ENCODE peak calls at places on chromosomes 5 and 9, in four cellular contexts. Q is MM.1S, Y is PC-3, L is uterus. M is an unnamed sample. For H3K9me3, the result is how much of the 10 kb centered on the place peaks cover.

GRCh38 chr5:9233712-9234111 is 312.2 kb downstream of the SEMA5A start:
- DNase-seq in Q (no peak), Y (no peak), L (no peak), M (no peak)

GRCh38 chr9:120931278-120932085 is 4.9 kb upstream of the TRAF1 start:
- DNase-seq in Q (peak), Y (peak), L (no peak), M (peak)

GRCh38 chr9:93061260-93061751 is 2.8 kb downstream of the SUSD3 start:
- DNase-seq in Q (no peak), Y (peak), L (peak), M (no peak)

GRCh38 chr5:109689740-109690455 is at the start of gene MAN2A1:
- DNase-seq in Q (peak), Y (peak), L (peak), M (peak)

GRCh38 chr9:37035472-37036236 is 1.6 kb upstream of the PAX5 start:
- DNase-seq in Q (no peak), Y (no peak), L (no peak), M (no peak)

GRCh38 chr5:142171270-142171669 is 62.7 kb downstream of the NDFIP1 start:
- DNase-seq in Q (no peak), Y (no peak), L (no peak), M (no peak)

GRCh38 chr9:137150485-137151060 is 11.6 kb downstream of the GRIN1 start:
- DNase-seq in Q (peak), Y (peak), L (no peak), M (no peak)

GRCh38 chr5:41776435-41776834 is 93.8 kb downstream of the OXCT1 start:
- DNase-seq in Q (no peak), Y (no peak), L (no peak), M (no peak)

GRCh38 chr5:76926329-76927105 is 26.3 kb upstream of the CRHBP start:
- DNase-seq in Q (no peak), Y (no peak), L (no peak), M (no peak)

GRCh38 chr9:90821697-90822096 is 20.1 kb downstream of the SYK start:
- DNase-seq in Q (no peak), Y (peak), L (no peak), M (no peak)

GRCh38 chr9:90825586-90825985 is 24.0 kb downstream of the SYK start:
- DNase-seq in Q (no peak), Y (no peak), L (no peak), M (no peak)

GRCh38 chr9:90827181-90827866 is 25.7 kb downstream of the SYK start:
- DNase-seq in Q (no peak), Y (no peak), L (no peak), M (no peak)

GRCh38 chr9:90826326-90827020 is 24.9 kb downstream of the SYK start:
- DNase-seq in Q (no peak), Y (no peak), L (no peak), M (no peak)

GRCh38 chr9:90822866-90823265 is 21.2 kb downstream of the SYK start:
- DNase-seq in Q (no peak), Y (no peak), L (no peak), M (no peak)
- H3K9me3 ChIP-seq in Q (under half), Y (under half), L (under half), M (under half)

GRCh38 chr9:68974901-68975300 is 39.0 kb downstream of the PRKACG start:
- DNase-seq in Q (no peak), Y (no peak), L (no peak), M (no peak)
- H3K4me3 ChIP-seq in Q (no peak), Y (no peak), L (no peak), M (peak)

GRCh38 chr9:11142965-11143738 is 530.4 kb upstream of the PTPRD start:
- DNase-seq in Q (no peak), Y (peak), L (no peak), M (no peak)

GRCh38 chr9:11135856-11136255 is 523.1 kb upstream of the PTPRD start:
- DNase-seq in Q (no peak), Y (no peak), L (no peak), M (no peak)

GRCh38 chr9:11144750-11145149 is 531.9 kb upstream of the PTPRD start:
- DNase-seq in Q (no peak), Y (no peak), L (no peak), M (no peak)

GRCh38 chr9:11141357-11141756 is 528.6 kb upstream of the PTPRD start:
- DNase-seq in Q (no peak), Y (peak), L (no peak), M (no peak)
- H3K9me3 ChIP-seq in Q (under half), Y (under half), L (under half), M (under half)

GRCh38 chr9:135479469-135480052 is at the start of gene PPP1R26:
- DNase-seq in Q (peak), Y (peak), L (no peak), M (no peak)

GRCh38 chr9:135480942-135481315 is 1.3 kb downstream of the PPP1R26 start:
- DNase-seq in Q (peak), Y (no peak), L (no peak), M (no peak)

GRCh38 chr9:135480071-135480941 is 724 bp downstream of the PPP1R26 start:
- DNase-seq in Q (peak), Y (peak), L (no peak), M (no peak)

GRCh38 chr9:135478191-135478590 is 1.4 kb upstream of the PPP1R26 start:
- DNase-seq in Q (no peak), Y (no peak), L (no peak), M (no peak)

DNA sequence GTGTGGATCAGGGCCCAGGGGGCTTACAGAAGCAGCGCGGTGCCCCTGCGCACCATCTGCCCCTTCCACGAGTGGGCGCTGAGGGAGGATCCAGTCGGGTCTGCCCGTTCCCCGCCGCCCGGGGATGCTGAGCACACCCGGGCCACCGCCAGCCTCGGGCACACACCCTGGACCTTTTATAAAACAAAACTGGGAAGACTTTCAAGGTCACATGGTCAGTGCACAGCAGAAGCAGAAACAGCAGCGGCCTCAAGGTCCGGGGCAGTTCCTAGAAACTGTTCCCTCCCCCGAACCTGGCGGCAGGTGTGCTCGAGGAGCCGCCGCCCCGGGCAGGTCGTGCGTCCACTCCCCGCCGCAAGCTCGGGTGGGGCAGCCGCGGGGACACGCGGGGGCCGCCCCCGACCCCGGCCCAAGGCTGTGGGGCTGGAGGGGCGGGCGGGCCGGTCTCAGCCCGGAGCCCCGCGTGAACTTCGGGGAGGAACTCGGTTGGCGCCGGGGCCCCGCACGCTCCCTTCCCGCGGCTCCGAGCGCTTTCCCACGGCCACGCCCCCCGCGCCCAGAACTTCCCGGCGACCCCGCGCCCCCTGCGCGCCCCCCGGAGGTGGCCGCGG is 619 bp upstream of the PPP1R26 start:
- DNase-seq in Q (peak), Y (peak), L (peak), M (peak)
- H3K4me3 ChIP-seq in Q (peak), Y (peak), L (peak), M (peak)

DNA sequence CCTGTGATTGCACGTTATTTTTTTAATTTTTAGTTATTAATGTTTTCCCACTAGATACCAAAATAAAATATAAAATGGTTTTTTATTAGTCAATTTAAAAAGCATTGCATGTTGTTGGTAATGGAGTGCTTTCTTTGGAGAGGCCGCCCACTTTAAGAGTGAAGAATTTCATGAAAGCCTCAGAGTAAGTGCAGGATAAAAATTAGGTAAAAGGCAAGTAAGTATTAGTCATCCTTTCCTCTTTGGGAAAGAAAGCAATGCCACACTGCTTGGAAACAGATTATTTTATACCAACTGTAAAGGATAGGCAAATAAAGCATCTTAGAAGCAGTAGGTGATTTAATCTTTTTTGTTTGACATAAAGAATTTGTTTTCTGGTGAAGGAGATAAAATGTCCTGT is 62.9 kb downstream of the HSD17B4 start:
- DNase-seq in Q (no peak), Y (peak), L (no peak), M (no peak)
- H3K9me3 ChIP-seq in Q (under half), Y (under half), L (under half), M (under half)

DNA sequence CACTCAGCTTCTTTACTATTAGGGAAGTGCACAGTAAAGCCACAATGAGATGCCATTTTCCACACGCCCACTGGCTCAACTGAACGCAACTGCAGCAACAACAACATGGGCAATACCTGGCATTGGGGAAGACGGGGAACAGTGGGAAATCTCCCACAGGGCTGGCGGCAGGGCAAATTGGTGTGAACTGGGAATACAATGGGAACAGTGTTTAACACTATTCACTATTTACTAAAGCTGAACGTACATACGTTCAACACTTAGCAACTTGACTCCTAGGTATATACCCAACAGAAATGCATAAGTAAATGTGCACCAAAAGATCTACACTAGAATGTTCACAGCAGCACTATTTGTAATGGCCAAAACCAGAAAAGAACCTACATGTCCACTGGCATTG is 14.1 kb downstream of the ZER1 start:
- DNase-seq in Q (no peak), Y (no peak), L (no peak), M (no peak)
- H3K4me3 ChIP-seq in Q (no peak), Y (no peak), L (no peak), M (no peak)

GRCh38 chr9:21591221-21592062 is 109.3 kb upstream of the IFNE start:
- DNase-seq in Q (no peak), Y (peak), L (peak), M (peak)
- H3K9me3 ChIP-seq in Q (under half), Y (under half), L (under half), M (under half)

DNA sequence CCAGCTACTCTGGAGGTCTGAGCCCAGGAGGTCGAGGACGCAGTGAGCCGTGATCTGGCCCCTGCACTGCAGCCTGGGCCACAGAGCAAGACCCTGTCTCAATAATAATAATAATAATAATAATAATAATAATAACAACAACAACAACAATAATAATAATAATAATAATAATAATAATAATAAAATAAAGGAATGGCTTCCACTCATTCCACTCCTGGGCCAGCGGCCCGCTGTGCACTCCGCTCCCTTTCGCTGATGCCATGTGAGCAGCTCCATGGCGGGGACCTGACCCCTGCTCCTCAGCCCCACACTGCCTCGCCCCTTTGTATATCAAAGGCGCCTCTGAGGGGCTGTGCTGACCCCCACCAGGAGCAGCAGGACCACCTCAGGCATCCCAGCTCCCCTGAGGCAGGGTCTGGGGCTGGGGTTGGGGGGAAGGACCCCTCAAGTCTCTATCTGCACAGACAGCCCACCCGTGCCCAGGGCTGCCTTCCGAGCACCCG is 20.0 kb downstream of the GBGT1 start:
- DNase-seq in Q (no peak), Y (no peak), L (no peak), M (no peak)
- H3K4me3 ChIP-seq in Q (peak), Y (peak), L (peak), M (peak)